ENCODE peak calls at places on chromosomes 5 and 9, in seven cellular contexts. J is fibroblast of the aortic adventitia, H is cardiac muscle cell, G is GM23338, E is fibroblast of pulmonary artery, Y is bronchial epithelial cell, A is HFF-Myc. D is an unnamed sample.

GRCh38 chr5:164175083-164175482 is 669.7 kb downstream of the MAT2B start:
- DNase-seq in H (peak), Y (peak), J (peak), G (no peak), A (no peak), E (peak), D (no peak)

GRCh38 chr9:74770508-74771261 is 117.0 kb downstream of the TRPM6 start:
- DNase-seq in H (peak), E (peak), Y (no peak), J (no peak), A (no peak), G (peak), D (peak)

GRCh38 chr5:65802820-65803219 is 80.8 kb downstream of the NLN start:
- DNase-seq in E (no peak), J (no peak), A (no peak), H (no peak), Y (no peak), G (no peak), D (no peak)

GRCh38 chr5:14665949-14666741 is 1.6 kb downstream of the OTULIN start:
- DNase-seq in A (no peak), J (no peak), Y (peak), E (peak), H (no peak), G (peak), D (peak)

GRCh38 chr5:172414618-172415599 is 39.4 kb downstream of the SH3PXD2B start:
- DNase-seq in G (no peak), E (no peak), Y (no peak), J (peak), A (no peak), H (peak), D (no peak)

GRCh38 chr9:76949865-76950264 is 44.0 kb upstream of the PRUNE2 start:
- DNase-seq in H (no peak), G (no peak), A (no peak), J (no peak), E (no peak), Y (no peak), D (no peak)

GRCh38 chr5:17399931-17400330 is 98.1 kb upstream of the TAF11L2 start:
- DNase-seq in J (no peak), Y (no peak), E (no peak), H (no peak), G (no peak), A (no peak), D (no peak)

GRCh38 chr9:76529667-76530066 is 70.7 kb downstream of the GCNT1 start:
- DNase-seq in Y (no peak), A (no peak), J (no peak), G (no peak), H (no peak), E (no peak), D (no peak)

GRCh38 chr5:58455966-58456365 is 3.9 kb downstream of the PLK2 start:
- DNase-seq in J (peak), H (peak), Y (no peak), G (no peak), A (no peak), E (peak), D (no peak)

GRCh38 chr5:57858905-57859304 is 376.3 kb upstream of the ACTBL2 start:
- DNase-seq in J (no peak), A (no peak), G (no peak), E (peak), Y (no peak), H (peak), D (no peak)

GRCh38 chr9:92969516-92970466 is 22.5 kb downstream of the FGD3 start:
- DNase-seq in Y (no peak), J (no peak), E (no peak), H (no peak), G (no peak), A (no peak), D (no peak)

GRCh38 chr5:4222821-4223220 is 627.2 kb downstream of the IRX1 start:
- DNase-seq in H (no peak), G (no peak), J (no peak), E (no peak), A (no peak), Y (no peak), D (no peak)

GRCh38 chr9:20754556-20754955 is 70.5 kb downstream of the FOCAD start:
- DNase-seq in A (no peak), J (peak), Y (peak), E (peak), G (no peak), H (peak), D (no peak)

GRCh38 chr9:120977321-120977720 is 50.7 kb upstream of the TRAF1 start:
- DNase-seq in E (no peak), Y (no peak), A (no peak), G (no peak), H (no peak), J (no peak), D (no peak)

GRCh38 chr9:120982851-120983250 is 56.3 kb upstream of the TRAF1 start:
- DNase-seq in J (peak), Y (no peak), G (no peak), A (peak), E (peak), H (peak), D (no peak)

GRCh38 chr9:120978987-120979386 is 52.4 kb upstream of the TRAF1 start:
- DNase-seq in J (no peak), G (no peak), Y (peak), A (no peak), E (no peak), H (no peak), D (no peak)

GRCh38 chr9:120983259-120983837 is 56.8 kb upstream of the TRAF1 start:
- DNase-seq in G (no peak), E (no peak), J (no peak), A (no peak), Y (no peak), H (no peak), D (peak)

GRCh38 chr9:120980951-120981350 is 54.4 kb upstream of the TRAF1 start:
- DNase-seq in G (peak), J (no peak), A (no peak), Y (no peak), E (no peak), H (no peak), D (no peak)
- TF ChIP-seq CTCF in G (peak), J (no peak), A (no peak), Y (no peak), E (no peak), H (no peak), D (no peak)

GRCh38 chr5:1842026-1842819 is 40.5 kb downstream of the IRX4 start:
- DNase-seq in Y (peak), H (no peak), G (no peak), E (no peak), J (no peak), A (no peak), D (no peak)
- H3K4me3 ChIP-seq in Y (no peak), H (no peak), G (no peak), E (no peak), J (no peak), A (no peak), D (no peak)

DNA sequence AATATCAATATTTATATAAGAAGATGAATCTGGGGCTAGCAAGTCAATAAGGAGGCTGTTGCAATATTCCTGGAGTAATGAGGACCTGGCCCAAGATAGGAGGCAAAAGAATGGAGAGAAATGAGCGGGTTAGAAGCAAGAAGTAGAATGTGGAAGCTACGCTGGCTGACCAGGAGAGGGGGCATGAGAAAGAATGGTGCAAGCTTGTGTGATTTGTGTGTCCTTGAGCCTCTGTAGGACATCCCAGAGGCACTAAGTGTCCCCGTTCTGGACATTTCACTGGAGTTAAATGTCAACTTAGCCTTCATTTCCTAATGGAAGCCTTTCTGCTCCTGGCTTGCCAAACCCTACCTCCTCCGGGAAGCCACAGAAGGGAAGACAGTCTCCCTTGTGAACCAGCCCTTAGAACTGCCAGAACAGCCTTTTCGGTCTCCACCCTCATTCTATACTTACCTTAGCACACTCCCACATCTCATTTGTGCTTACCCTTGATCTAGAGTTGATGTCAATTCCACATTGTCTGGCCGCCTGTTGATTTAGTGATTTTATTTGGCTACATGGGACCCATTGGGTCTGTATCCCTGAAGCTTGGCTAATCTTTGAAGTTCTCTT is 6.7 kb upstream of the PDE6A start:
- DNase-seq in E (no peak), A (no peak), H (no peak), G (peak), J (no peak), Y (no peak), D (no peak)
- TF ChIP-seq CTCF in E (peak), A (no peak), H (no peak), G (peak), J (no peak), Y (no peak), D (peak)

GRCh38 chr9:89318123-89319014 is at the start of gene SECISBP2:
- DNase-seq in G (peak), Y (peak), A (peak), E (peak), J (peak), H (peak), D (peak)

GRCh38 chr9:89314955-89315354 is 3.3 kb upstream of the SECISBP2 start:
- DNase-seq in Y (peak), J (no peak), A (no peak), H (no peak), G (no peak), E (no peak), D (no peak)

GRCh38 chr9:89315482-89315881 is 2.8 kb upstream of the SECISBP2 start:
- DNase-seq in H (no peak), G (no peak), A (no peak), J (no peak), Y (no peak), E (no peak), D (no peak)

GRCh38 chr9:89319015-89319905 is 960 bp downstream of the SECISBP2 start:
- DNase-seq in E (no peak), Y (no peak), J (no peak), G (no peak), H (no peak), A (no peak), D (no peak)

DNA sequence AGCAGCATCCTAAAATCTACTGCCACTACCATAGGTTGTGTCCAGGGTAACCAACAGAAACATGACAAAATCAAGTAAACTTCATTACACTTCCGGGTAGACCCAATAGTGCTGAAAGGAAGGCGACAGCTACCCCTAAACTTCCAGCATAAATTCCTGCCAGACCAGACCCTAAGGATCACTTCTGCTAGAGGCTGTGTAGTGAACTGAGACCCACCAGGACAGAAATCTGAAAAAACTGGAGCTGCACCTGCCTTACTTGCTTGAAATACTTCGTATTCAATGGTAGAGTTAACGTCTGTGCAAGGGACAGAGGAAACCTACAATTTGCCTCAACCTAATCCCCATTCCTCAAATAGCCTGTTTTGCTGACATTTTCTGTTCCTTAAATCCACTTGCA is 1.0 kb upstream of the SECISBP2 start:
- DNase-seq in A (no peak), Y (no peak), J (no peak), G (peak), H (no peak), E (no peak), D (no peak)
- H3K4me3 ChIP-seq in A (peak), Y (no peak), J (peak), G (peak), H (no peak), E (no peak), D (peak)

GRCh38 chr5:179821298-179822058 is 773 bp downstream of the SQSTM1 start:
- DNase-seq in H (peak), J (peak), E (peak), A (peak), Y (peak), G (peak), D (peak)
- TF ChIP-seq CTCF in H (no peak), J (no peak), E (no peak), A (no peak), Y (no peak), G (no peak), D (no peak)

DNA sequence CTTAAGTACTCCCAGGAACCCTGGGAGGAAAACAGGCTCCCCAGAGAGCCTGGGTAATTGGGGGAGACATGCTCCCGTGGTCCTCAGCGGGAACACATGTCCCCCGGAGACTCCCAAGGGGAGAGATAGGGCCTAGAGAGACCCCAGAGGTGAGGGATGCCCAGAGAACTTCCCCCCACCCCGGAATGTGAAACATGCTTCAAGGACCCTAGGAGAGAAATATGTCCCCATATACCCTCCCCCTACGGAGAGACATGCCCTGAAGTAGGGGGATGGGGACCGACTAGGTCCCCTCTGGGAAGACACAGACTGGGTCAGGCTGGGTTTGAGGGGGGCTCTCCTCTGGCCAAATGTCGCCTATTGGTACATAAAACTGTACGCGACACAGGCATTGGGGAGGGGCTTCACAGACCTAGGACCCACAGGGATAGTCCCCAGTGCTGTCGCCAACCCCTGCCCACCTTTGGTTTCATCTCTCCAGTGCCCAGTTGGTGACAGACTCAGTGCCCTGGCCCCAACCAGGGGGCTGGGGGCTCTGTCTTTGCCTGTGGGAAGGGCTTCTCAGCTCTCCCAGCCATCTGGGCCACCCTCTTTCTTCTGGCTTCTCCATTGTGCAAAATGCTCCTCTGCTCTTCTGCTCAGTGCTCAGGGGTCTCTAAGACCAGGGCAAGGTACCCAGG is 26.9 kb downstream of the PCDH1 start:
- DNase-seq in J (no peak), H (no peak), Y (no peak), G (peak), E (no peak), A (no peak), D (no peak)
- H3K4me3 ChIP-seq in J (no peak), H (no peak), Y (no peak), G (peak), E (no peak), A (no peak), D (no peak)

GRCh38 chr5:139473565-139473964 is 2.8 kb downstream of the SMIM33 start:
- DNase-seq in H (peak), J (peak), A (no peak), E (peak), G (no peak), Y (peak), D (no peak)
- TF ChIP-seq CTCF in H (no peak), J (peak), A (peak), E (no peak), G (no peak), Y (peak), D (no peak)

GRCh38 chr5:139150359-139150999 is 47.7 kb downstream of the SIL1 start:
- DNase-seq in A (no peak), H (peak), Y (no peak), G (no peak), J (no peak), E (peak), D (no peak)
- H3K4me3 ChIP-seq in A (no peak), H (no peak), Y (no peak), G (no peak), J (no peak), E (no peak), D (no peak)

GRCh38 chr5:176574297-176574591 is 25.1 kb downstream of the CDHR2 start:
- DNase-seq in J (no peak), E (no peak), G (no peak), Y (no peak), H (no peak), A (no peak), D (no peak)

GRCh38 chr5:176573564-176574296 is 24.6 kb downstream of the CDHR2 start:
- DNase-seq in A (no peak), J (peak), E (peak), G (peak), H (peak), Y (no peak), D (peak)

GRCh38 chr5:176565760-176566288 is 16.7 kb downstream of the CDHR2 start:
- DNase-seq in E (no peak), A (no peak), H (no peak), Y (no peak), G (no peak), J (no peak), D (no peak)

GRCh38 chr5:176568657-176569056 is 19.5 kb downstream of the CDHR2 start:
- DNase-seq in E (no peak), A (no peak), H (no peak), J (no peak), G (no peak), Y (no peak), D (no peak)

DNA sequence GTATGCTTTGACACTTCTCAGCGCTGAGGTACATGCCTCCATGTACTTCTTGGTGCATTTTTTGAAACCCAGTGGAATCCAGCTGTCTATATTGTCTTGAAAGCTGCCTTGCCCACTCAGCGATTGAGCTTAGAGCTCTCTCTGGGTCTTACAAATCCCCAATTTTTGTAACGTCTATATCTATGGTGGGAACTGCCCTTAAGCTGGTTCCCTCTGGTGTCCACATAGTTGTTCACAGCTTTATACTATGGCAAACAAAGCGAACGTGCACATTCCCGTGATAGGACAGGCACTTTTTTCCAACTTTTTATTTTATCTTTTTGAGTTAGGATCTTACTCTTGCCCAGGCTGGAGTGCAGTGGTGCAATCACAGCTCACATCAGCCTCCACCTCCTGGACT is 20.9 kb downstream of the CDHR2 start:
- DNase-seq in G (no peak), J (peak), H (peak), E (peak), Y (peak), A (no peak), D (no peak)
- TF ChIP-seq CTCF in G (no peak), J (peak), H (peak), E (peak), Y (no peak), A (peak), D (no peak)

DNA sequence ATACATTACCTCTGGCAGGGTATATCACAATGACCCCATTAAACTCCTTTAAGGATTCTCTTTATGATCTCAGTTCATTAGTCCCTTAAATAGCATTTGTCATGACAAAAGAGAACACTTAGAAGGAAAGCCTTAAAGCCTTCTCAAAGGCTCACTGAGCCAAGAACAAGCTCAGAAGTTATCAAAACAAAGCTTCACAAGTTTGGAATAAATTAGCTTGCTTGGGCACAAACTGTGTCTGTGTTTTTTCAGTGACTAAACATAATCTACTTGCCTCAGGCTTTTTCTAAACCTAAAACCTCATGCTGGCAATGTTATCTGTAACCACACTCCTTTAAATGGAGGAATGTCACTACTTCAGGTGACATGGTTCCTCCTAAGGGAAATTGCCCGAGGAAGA is 1114.9 kb upstream of the C9orf72 start:
- DNase-seq in E (no peak), J (no peak), A (no peak), G (peak), Y (peak), H (no peak), D (no peak)
- H3K4me3 ChIP-seq in E (no peak), J (no peak), A (no peak), G (no peak), Y (no peak), H (no peak), D (no peak)